ENCODE peak calls at places on chromosomes 7 and 10, in eight cellular contexts. One of them, this sample, is unnamed.

GRCh38 chr10:99754670-99755069 is 22.6 kb downstream of the CUTC start:
- DNase-seq in IMR-90: peak; percentile 64
- DNase-seq in fibroblast of lung: no peak
- DNase-seq in GM12865: no peak
- DNase-seq in spleen: no peak
- DNase-seq in progenitor cell of endocrine pancreas: no peak
- DNase-seq in nephron progenitor cell: no peak
- DNase-seq in thyroid gland: no peak
- DNase-seq in this sample: no peak

GRCh38 chr10:127384532-127384931 is 164.6 kb upstream of the NPS start:
- DNase-seq in IMR-90: no peak
- DNase-seq in fibroblast of lung: no peak
- DNase-seq in thyroid gland: no peak
- DNase-seq in spleen: no peak
- DNase-seq in GM12865: no peak
- DNase-seq in nephron progenitor cell: no peak
- DNase-seq in progenitor cell of endocrine pancreas: no peak
- DNase-seq in this sample: no peak

GRCh38 chr10:123878666-123879311 is 12.8 kb downstream of the CPXM2 start:
- DNase-seq in progenitor cell of endocrine pancreas: no peak
- DNase-seq in nephron progenitor cell: no peak
- DNase-seq in IMR-90: no peak
- DNase-seq in fibroblast of lung: no peak
- DNase-seq in GM12865: no peak
- DNase-seq in thyroid gland: no peak
- DNase-seq in spleen: no peak
- DNase-seq in this sample: no peak

GRCh38 chr10:80066809-80067208 is 11.7 kb upstream of the TMEM254 start:
- DNase-seq in nephron progenitor cell: no peak
- DNase-seq in IMR-90: no peak
- DNase-seq in thyroid gland: no peak
- DNase-seq in GM12865: no peak
- DNase-seq in progenitor cell of endocrine pancreas: no peak
- DNase-seq in fibroblast of lung: no peak
- DNase-seq in spleen: no peak
- DNase-seq in this sample: no peak

GRCh38 chr10:42551582-42552187 is 86.7 kb downstream of the ZNF33B start:
- DNase-seq in spleen: peak; percentile 80
- DNase-seq in nephron progenitor cell: no peak
- DNase-seq in progenitor cell of endocrine pancreas: no peak
- DNase-seq in thyroid gland: no peak
- DNase-seq in fibroblast of lung: peak; percentile 3
- DNase-seq in GM12865: peak; percentile 1
- DNase-seq in IMR-90: no peak
- DNase-seq in this sample: no peak

GRCh38 chr7:139099181-139099947 is 10.2 kb downstream of the ZC3HAV1 start:
- DNase-seq in IMR-90: peak; percentile 23
- DNase-seq in GM12865: no peak
- DNase-seq in fibroblast of lung: peak; percentile 36
- DNase-seq in spleen: no peak
- DNase-seq in thyroid gland: no peak
- DNase-seq in progenitor cell of endocrine pancreas: no peak
- DNase-seq in nephron progenitor cell: no peak
- DNase-seq in this sample: peak; percentile 8

GRCh38 chr7:105452085-105452484 is 63.4 kb upstream of the SRPK2 start:
- DNase-seq in IMR-90: no peak
- DNase-seq in nephron progenitor cell: no peak
- DNase-seq in thyroid gland: no peak
- DNase-seq in fibroblast of lung: no peak
- DNase-seq in progenitor cell of endocrine pancreas: no peak
- DNase-seq in spleen: no peak
- DNase-seq in GM12865: no peak
- DNase-seq in this sample: no peak

GRCh38 chr10:50325449-50326188 is 74.3 kb upstream of the ASAH2 start:
- DNase-seq in spleen: no peak
- DNase-seq in GM12865: peak; percentile 64
- DNase-seq in thyroid gland: peak; percentile 11
- DNase-seq in nephron progenitor cell: no peak
- DNase-seq in fibroblast of lung: peak; percentile 98
- DNase-seq in progenitor cell of endocrine pancreas: no peak
- DNase-seq in IMR-90: peak; percentile 98
- DNase-seq in this sample: peak; percentile 99

GRCh38 chr10:119786117-119786769 is 60.4 kb downstream of the INPP5F start:
- DNase-seq in spleen: no peak
- DNase-seq in GM12865: no peak
- DNase-seq in IMR-90: peak; percentile 78
- DNase-seq in progenitor cell of endocrine pancreas: no peak
- DNase-seq in fibroblast of lung: peak; percentile 26
- DNase-seq in thyroid gland: peak; percentile 4
- DNase-seq in nephron progenitor cell: no peak
- DNase-seq in this sample: peak; percentile 91

GRCh38 chr7:74479961-74480829 is 26.5 kb downstream of the GTF2IRD1 start:
- DNase-seq in spleen: peak; percentile 86
- DNase-seq in IMR-90: peak; percentile 93
- DNase-seq in thyroid gland: peak; percentile 92
- DNase-seq in fibroblast of lung: peak; percentile 90
- DNase-seq in progenitor cell of endocrine pancreas: peak; percentile 49
- DNase-seq in GM12865: no peak
- DNase-seq in nephron progenitor cell: peak; percentile 83
- DNase-seq in this sample: peak; percentile 89

GRCh38 chr10:19651549-19651948 is 164.7 kb upstream of the PLXDC2 start:
- DNase-seq in fibroblast of lung: peak; percentile 96
- DNase-seq in IMR-90: peak; percentile 98
- DNase-seq in GM12865: no peak
- DNase-seq in progenitor cell of endocrine pancreas: no peak
- DNase-seq in thyroid gland: no peak
- DNase-seq in nephron progenitor cell: no peak
- DNase-seq in spleen: no peak
- DNase-seq in this sample: peak; percentile 93

GRCh38 chr7:66176914-66177313 is 28.2 kb upstream of the TPST1 start:
- DNase-seq in IMR-90: no peak
- DNase-seq in progenitor cell of endocrine pancreas: no peak
- DNase-seq in nephron progenitor cell: no peak
- DNase-seq in spleen: no peak
- DNase-seq in thyroid gland: no peak
- DNase-seq in fibroblast of lung: peak; percentile 16
- DNase-seq in GM12865: no peak
- DNase-seq in this sample: no peak

GRCh38 chr10:69372126-69372980 is 44.4 kb downstream of the TACR2 start:
- DNase-seq in fibroblast of lung: no peak
- DNase-seq in thyroid gland: no peak
- DNase-seq in nephron progenitor cell: no peak
- DNase-seq in progenitor cell of endocrine pancreas: no peak
- DNase-seq in GM12865: no peak
- DNase-seq in spleen: no peak
- DNase-seq in IMR-90: peak; percentile 41
- DNase-seq in this sample: peak; percentile 82

GRCh38 chr10:14573666-14574261 is 200.9 kb downstream of the FAM107B start:
- DNase-seq in spleen: no peak
- DNase-seq in GM12865: no peak
- DNase-seq in thyroid gland: no peak
- DNase-seq in fibroblast of lung: peak; percentile 73
- DNase-seq in nephron progenitor cell: no peak
- DNase-seq in progenitor cell of endocrine pancreas: no peak
- DNase-seq in IMR-90: peak; percentile 82
- DNase-seq in this sample: peak; percentile 40

GRCh38 chr7:46713868-46714596 is 793.0 kb upstream of the IGFBP3 start:
- DNase-seq in GM12865: no peak
- DNase-seq in progenitor cell of endocrine pancreas: no peak
- DNase-seq in nephron progenitor cell: no peak
- DNase-seq in thyroid gland: peak; percentile 27
- DNase-seq in IMR-90: no peak
- DNase-seq in fibroblast of lung: peak; percentile 45
- DNase-seq in spleen: no peak
- DNase-seq in this sample: no peak

GRCh38 chr10:36412942-36413341 is 712.5 kb upstream of the ANKRD30A start:
- DNase-seq in spleen: no peak
- DNase-seq in GM12865: no peak
- DNase-seq in IMR-90: no peak
- DNase-seq in nephron progenitor cell: no peak
- DNase-seq in fibroblast of lung: no peak
- DNase-seq in progenitor cell of endocrine pancreas: no peak
- DNase-seq in thyroid gland: no peak
- DNase-seq in this sample: no peak

GRCh38 chr10:44125879-44126675 is 258.8 kb downstream of the CXCL12 start:
- DNase-seq in GM12865: peak; percentile 8
- DNase-seq in spleen: no peak
- DNase-seq in fibroblast of lung: peak; percentile 66
- DNase-seq in thyroid gland: no peak
- DNase-seq in nephron progenitor cell: no peak
- DNase-seq in IMR-90: peak; percentile 64
- DNase-seq in progenitor cell of endocrine pancreas: no peak
- DNase-seq in this sample: peak; percentile 85

GRCh38 chr7:55185321-55185802 is 166.5 kb downstream of the EGFR start:
- DNase-seq in fibroblast of lung: no peak
- DNase-seq in progenitor cell of endocrine pancreas: no peak
- DNase-seq in spleen: no peak
- DNase-seq in thyroid gland: no peak
- DNase-seq in IMR-90: peak; percentile 35
- DNase-seq in GM12865: peak; percentile 15
- DNase-seq in nephron progenitor cell: no peak
- DNase-seq in this sample: no peak

GRCh38 chr10:29332761-29333148 is 43.9 kb downstream of the LYZL1 start:
- DNase-seq in GM12865: no peak
- DNase-seq in progenitor cell of endocrine pancreas: no peak
- DNase-seq in IMR-90: no peak
- DNase-seq in fibroblast of lung: no peak
- DNase-seq in thyroid gland: no peak
- DNase-seq in spleen: no peak
- DNase-seq in nephron progenitor cell: no peak
- DNase-seq in this sample: no peak

DNA sequence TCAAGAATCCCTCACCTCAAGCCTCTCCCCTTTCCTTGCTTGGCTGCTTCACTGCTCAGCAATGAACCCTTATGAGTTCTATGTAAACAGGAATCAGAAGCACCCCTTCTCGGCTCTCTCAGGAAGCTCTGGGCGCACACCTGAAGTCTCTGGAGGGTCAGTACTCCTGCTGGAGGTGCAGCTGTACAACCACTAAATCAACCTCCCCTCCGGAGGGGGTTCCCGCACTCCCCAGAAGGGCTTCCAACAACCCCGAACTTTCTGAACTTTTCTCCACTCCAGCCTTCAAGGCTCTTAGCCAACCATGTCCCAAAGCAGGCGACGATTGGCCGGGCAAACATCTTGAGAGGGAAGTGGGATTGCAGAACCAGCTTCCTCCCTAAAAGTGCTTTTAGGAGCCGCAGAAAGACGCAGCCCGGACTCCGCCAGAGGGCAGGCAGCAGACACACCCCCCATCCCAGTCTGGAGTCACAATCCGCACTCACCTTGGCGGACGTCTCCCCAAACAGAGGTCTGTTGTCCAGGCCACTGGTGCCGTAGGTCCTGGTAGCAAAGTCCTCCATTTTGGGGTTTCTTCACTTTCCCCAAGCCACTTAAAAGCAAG is 489 bp downstream of the TMEM243 start:
- DNase-seq in spleen: peak; percentile 89
- DNase-seq in GM12865: peak; percentile 83
- DNase-seq in nephron progenitor cell: peak; percentile 41
- DNase-seq in thyroid gland: peak; percentile 94
- DNase-seq in progenitor cell of endocrine pancreas: no peak
- DNase-seq in fibroblast of lung: peak; percentile 54
- DNase-seq in IMR-90: peak; percentile 34
- DNase-seq in this sample: peak; percentile 27
- TF ChIP-seq CTCF in spleen: no peak
- TF ChIP-seq CTCF in GM12865: no peak
- TF ChIP-seq CTCF in nephron progenitor cell: no peak
- TF ChIP-seq CTCF in thyroid gland: no peak
- TF ChIP-seq CTCF in progenitor cell of endocrine pancreas: peak; percentile 14
- TF ChIP-seq CTCF in fibroblast of lung: peak; percentile 27
- TF ChIP-seq CTCF in IMR-90: no peak
- TF ChIP-seq CTCF in this sample: no peak

DNA sequence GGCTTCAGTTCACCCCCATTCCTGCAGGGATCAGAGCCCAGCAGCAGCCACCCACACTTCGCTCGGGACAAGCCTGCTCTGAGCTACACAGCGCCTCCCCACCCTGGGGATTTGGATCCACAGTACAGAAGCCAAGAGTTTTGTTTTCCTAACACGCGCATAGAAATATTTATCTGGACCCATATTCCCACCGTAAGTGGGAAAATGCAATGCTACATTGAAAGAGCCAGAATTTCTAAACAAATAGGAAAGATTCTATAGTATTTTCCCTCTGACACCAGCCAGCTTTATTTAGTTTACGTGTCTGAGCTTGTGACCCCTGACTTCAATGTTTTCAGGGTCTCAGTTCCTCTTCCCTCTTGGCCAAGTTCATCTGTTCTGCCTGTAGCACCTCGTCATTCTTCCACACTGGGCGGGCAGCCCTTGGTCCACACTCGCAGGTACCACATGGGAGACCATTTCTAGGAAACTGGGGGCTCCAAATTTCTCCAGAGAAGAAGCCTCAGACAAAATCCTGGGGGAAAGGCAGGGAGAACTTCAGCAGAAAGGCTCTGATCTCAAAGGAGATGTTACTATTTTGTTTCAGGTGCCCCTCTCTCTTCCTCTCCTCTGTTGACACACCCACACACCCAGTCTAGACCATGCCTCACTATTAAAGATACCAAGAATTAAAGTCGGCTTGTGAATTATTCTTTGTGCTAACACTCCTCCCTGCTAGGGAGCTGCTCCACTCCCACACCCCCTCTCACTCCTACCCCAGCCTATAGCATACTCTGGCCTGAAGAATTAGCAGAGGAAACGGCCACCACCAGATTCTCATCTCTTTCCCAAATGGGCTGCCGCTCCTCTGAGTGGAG is 116.0 kb upstream of the PCGF5 start:
- DNase-seq in fibroblast of lung: no peak
- DNase-seq in IMR-90: no peak
- DNase-seq in GM12865: peak; percentile 6
- DNase-seq in nephron progenitor cell: no peak
- DNase-seq in thyroid gland: no peak
- DNase-seq in progenitor cell of endocrine pancreas: no peak
- DNase-seq in spleen: no peak
- DNase-seq in this sample: no peak
- TF ChIP-seq CTCF in fibroblast of lung: no peak
- TF ChIP-seq CTCF in IMR-90: no peak
- TF ChIP-seq CTCF in GM12865: no peak
- TF ChIP-seq CTCF in nephron progenitor cell: no peak
- TF ChIP-seq CTCF in thyroid gland: no peak
- TF ChIP-seq CTCF in progenitor cell of endocrine pancreas: no peak
- TF ChIP-seq CTCF in spleen: no peak
- TF ChIP-seq CTCF in this sample: no peak

GRCh38 chr10:84739641-84740040 is 411.3 kb downstream of the CCSER2 start:
- DNase-seq in GM12865: no peak
- DNase-seq in progenitor cell of endocrine pancreas: no peak
- DNase-seq in IMR-90: no peak
- DNase-seq in nephron progenitor cell: no peak
- DNase-seq in spleen: no peak
- DNase-seq in fibroblast of lung: no peak
- DNase-seq in thyroid gland: no peak
- DNase-seq in this sample: no peak

GRCh38 chr10:84743483-84743882 is 415.1 kb downstream of the CCSER2 start:
- DNase-seq in IMR-90: no peak
- DNase-seq in fibroblast of lung: no peak
- DNase-seq in GM12865: peak; percentile 6
- DNase-seq in thyroid gland: peak; percentile 18
- DNase-seq in spleen: no peak
- DNase-seq in nephron progenitor cell: no peak
- DNase-seq in progenitor cell of endocrine pancreas: no peak
- DNase-seq in this sample: no peak
- TF ChIP-seq CTCF in IMR-90: peak; percentile 21
- TF ChIP-seq CTCF in fibroblast of lung: no peak
- TF ChIP-seq CTCF in GM12865: peak; percentile 28
- TF ChIP-seq CTCF in thyroid gland: peak; percentile 26
- TF ChIP-seq CTCF in spleen: no peak
- TF ChIP-seq CTCF in nephron progenitor cell: peak; percentile 44
- TF ChIP-seq CTCF in progenitor cell of endocrine pancreas: peak; percentile 63
- TF ChIP-seq CTCF in this sample: peak; percentile 41

GRCh38 chr7:129493555-129493954 is 8.8 kb upstream of the SMKR1 start:
- DNase-seq in IMR-90: peak; percentile 33
- DNase-seq in nephron progenitor cell: no peak
- DNase-seq in spleen: no peak
- DNase-seq in GM12865: peak; percentile 25
- DNase-seq in thyroid gland: no peak
- DNase-seq in fibroblast of lung: peak; percentile 38
- DNase-seq in progenitor cell of endocrine pancreas: no peak
- DNase-seq in this sample: no peak
- TF ChIP-seq CTCF in IMR-90: peak; percentile 30
- TF ChIP-seq CTCF in nephron progenitor cell: no peak
- TF ChIP-seq CTCF in spleen: no peak
- TF ChIP-seq CTCF in GM12865: peak; percentile 20
- TF ChIP-seq CTCF in thyroid gland: no peak
- TF ChIP-seq CTCF in fibroblast of lung: peak; percentile 41
- TF ChIP-seq CTCF in progenitor cell of endocrine pancreas: no peak
- TF ChIP-seq CTCF in this sample: peak; percentile 21